ENCODE peak calls at places on chromosome 10, in nine cellular contexts. C is natural killer cell, Q is AG08396, Z is hepatic stellate cell, K is osteocyte, M is aorta, H is heart right ventricle, Y is COLO829, O is NCI-H2081. X is an unnamed sample.

GRCh38 chr10:35794703-35795102 is 152.6 kb upstream of the FZD8 start:
- DNase-seq in C (no peak), Q (no peak), Z (peak; percentile 24), K (no peak), M (peak; percentile 68), H (peak; percentile 47), Y (no peak), O (no peak), X (no peak)

GRCh38 chr10:29181936-29182335 is 106.9 kb upstream of the LYZL1 start:
- DNase-seq in C (no peak), Q (no peak), Z (peak; percentile 48), K (no peak), M (no peak), H (no peak), Y (no peak), O (no peak), X (no peak)

GRCh38 chr10:86198271-86198670 is 168.3 kb downstream of the GRID1 start:
- DNase-seq in C (no peak), Q (no peak), Z (no peak), K (no peak), M (no peak), H (no peak), Y (no peak), O (no peak), X (no peak)

GRCh38 chr10:133022784-133023115 is 65.0 kb upstream of the ADGRA1 start:
- DNase-seq in C (no peak), Q (peak; percentile 41), Z (no peak), K (no peak), M (peak; percentile 50), H (peak; percentile 48), Y (no peak), O (no peak), X (no peak)

GRCh38 chr10:84946984-84947383 is 618.6 kb downstream of the CCSER2 start:
- DNase-seq in C (no peak), Q (no peak), Z (no peak), K (no peak), M (no peak), H (no peak), Y (no peak), O (peak; percentile 56), X (no peak)

GRCh38 chr10:102421645-102422585 is 1.3 kb downstream of the FBXL15 start:
- DNase-seq in C (no peak), Q (no peak), Z (no peak), K (no peak), M (no peak), H (no peak), Y (no peak), O (no peak), X (no peak)

GRCh38 chr10:104434601-104435000 is 81.0 kb downstream of the CFAP58 start:
- DNase-seq in C (no peak), Q (no peak), Z (no peak), K (no peak), M (no peak), H (no peak), Y (no peak), O (no peak), X (no peak)

GRCh38 chr10:70952921-70953320 is 64.6 kb upstream of the PCBD1 start:
- DNase-seq in C (no peak), Q (no peak), Z (no peak), K (no peak), M (no peak), H (no peak), Y (no peak), O (no peak), X (no peak)

GRCh38 chr10:109914966-109915365 is 8.3 kb downstream of the XPNPEP1 start:
- DNase-seq in C (no peak), Q (peak; percentile 67), Z (peak; percentile 76), K (no peak), M (no peak), H (no peak), Y (no peak), O (no peak), X (no peak)

GRCh38 chr10:110867807-110868465 is 3.8 kb upstream of the PDCD4 start:
- DNase-seq in C (no peak), Q (no peak), Z (no peak), K (no peak), M (no peak), H (no peak), Y (no peak), O (no peak), X (no peak)

GRCh38 chr10:10794776-10795175 is 222.9 kb upstream of the CELF2 start:
- DNase-seq in C (no peak), Q (peak; percentile 64), Z (no peak), K (no peak), M (no peak), H (no peak), Y (no peak), O (no peak), X (no peak)

GRCh38 chr10:125396651-125397050 is 236.3 kb upstream of the CTBP2 start:
- DNase-seq in C (no peak), Q (no peak), Z (no peak), K (no peak), M (no peak), H (no peak), Y (no peak), O (no peak), X (no peak)

GRCh38 chr10:102726274-102726673 is 11.8 kb downstream of the SFXN2 start:
- DNase-seq in C (no peak), Q (peak; percentile 39), Z (no peak), K (no peak), M (peak; percentile 70), H (no peak), Y (no peak), O (no peak), X (no peak)

GRCh38 chr10:62744136-62744535 is 60.4 kb upstream of the ADO start:
- DNase-seq in C (no peak), Q (peak; percentile 25), Z (peak; percentile 32), K (no peak), M (no peak), H (no peak), Y (no peak), O (no peak), X (no peak)

GRCh38 chr10:21813944-21814343 is 189.6 kb downstream of the DNAJC1 start:
- DNase-seq in C (no peak), Q (no peak), Z (no peak), K (no peak), M (no peak), H (no peak), Y (no peak), O (no peak), X (no peak)

GRCh38 chr10:119735451-119735850 is 9.6 kb downstream of the INPP5F start:
- DNase-seq in C (no peak), Q (no peak), Z (no peak), K (no peak), M (no peak), H (no peak), Y (no peak), O (no peak), X (no peak)

GRCh38 chr10:79142064-79142491 is 73.3 kb downstream of the ZMIZ1 start:
- DNase-seq in C (no peak), Q (peak; percentile 70), Z (no peak), K (no peak), M (peak; percentile 59), H (no peak), Y (no peak), O (no peak), X (no peak)

GRCh38 chr10:59173414-59173813 is 3.0 kb upstream of the PHYHIPL start:
- DNase-seq in C (no peak), Q (no peak), Z (no peak), K (no peak), M (no peak), H (no peak), Y (no peak), O (no peak), X (no peak)

GRCh38 chr10:30755474-30755873 is 125.9 kb upstream of the LYZL2 start:
- DNase-seq in C (no peak), Q (peak; percentile 48), Z (no peak), K (peak; percentile 88), M (no peak), H (peak; percentile 26), Y (no peak), O (no peak), X (no peak)

GRCh38 chr10:132737390-132738048 is 48.4 kb downstream of the NKX6-2 start:
- DNase-seq in C (no peak), Q (no peak), Z (no peak), K (no peak), M (no peak), H (peak; percentile 35), Y (no peak), O (no peak), X (no peak)

GRCh38 chr10:73110345-73110849 is at the start of gene NUDT13:
- DNase-seq in C (no peak), Q (peak; percentile 67), Z (peak; percentile 80), K (no peak), M (peak; percentile 74), H (peak; percentile 90), Y (peak; percentile 68), O (no peak), X (peak; percentile 36)

GRCh38 chr10:47264797-47265281 is 35.2 kb upstream of the GDF10 start:
- DNase-seq in C (no peak), Q (no peak), Z (no peak), K (peak; percentile 77), M (no peak), H (no peak), Y (no peak), O (no peak), X (no peak)

GRCh38 chr10:113849946-113850345 is 3.9 kb downstream of the DCLRE1A start:
- DNase-seq in C (no peak), Q (no peak), Z (no peak), K (no peak), M (no peak), H (no peak), Y (no peak), O (no peak), X (no peak)

GRCh38 chr10:24891823-24892222 is 60.6 kb downstream of the PRTFDC1 start:
- DNase-seq in C (no peak), Q (no peak), Z (no peak), K (no peak), M (no peak), H (no peak), Y (no peak), O (no peak), X (no peak)

GRCh38 chr10:6314620-6315205 is 112.0 kb downstream of the PFKFB3 start:
- DNase-seq in C (no peak), Q (no peak), Z (no peak), K (no peak), M (no peak), H (no peak), Y (no peak), O (no peak), X (no peak)

GRCh38 chr10:112475565-112476233 is 28.7 kb downstream of the VTI1A start:
- DNase-seq in C (no peak), Q (no peak), Z (no peak), K (no peak), M (no peak), H (no peak), Y (no peak), O (no peak), X (no peak)

GRCh38 chr10:133608855-133609254 is 17.7 kb downstream of the FRG2B start:
- DNase-seq in C (no peak), Q (peak; percentile 35), Z (no peak), K (no peak), M (no peak), H (no peak), Y (peak; percentile 25), O (no peak), X (no peak)

GRCh38 chr10:98967601-98968000 is 268.1 kb downstream of the HPSE2 start:
- DNase-seq in C (no peak), Q (no peak), Z (no peak), K (no peak), M (no peak), H (no peak), Y (peak; percentile 22), O (no peak), X (no peak)

GRCh38 chr10:1169981-1170866 is 114.0 kb downstream of the WDR37 start:
- DNase-seq in C (no peak), Q (no peak), Z (no peak), K (no peak), M (peak; percentile 12), H (no peak), Y (no peak), O (no peak), X (no peak)

GRCh38 chr10:97683556-97684357 is 3.3 kb downstream of the AVPI1 start:
- DNase-seq in C (no peak), Q (peak; percentile 44), Z (peak; percentile 53), K (no peak), M (peak; percentile 59), H (no peak), Y (no peak), O (no peak), X (no peak)

GRCh38 chr10:17737021-17737965 is 14.7 kb upstream of the TMEM236 start:
- DNase-seq in C (no peak), Q (peak; percentile 24), Z (peak; percentile 16), K (no peak), M (no peak), H (peak; percentile 29), Y (peak; percentile 49), O (no peak), X (no peak)

X was measured in GM12892.